ENCODE peak calls at places on chromosomes 11 and 22, in nine cellular contexts. One of them, this sample, is unnamed.

GRCh38 chr11:129943036-129943435 is 47.7 kb upstream of the NFRKB start:
- DNase-seq in OCI-LY7: no peak
- DNase-seq in foreskin keratinocyte: no peak
- DNase-seq in mammary epithelial cell: no peak
- DNase-seq in ureter: no peak
- DNase-seq in GF-D8: no peak
- DNase-seq in A549: no peak
- DNase-seq in non-pigmented ciliary epithelial cell: no peak
- DNase-seq in HFFc6: no peak
- DNase-seq in this sample: no peak

GRCh38 chr11:93192163-93192562 is 5.6 kb downstream of the SLC36A4 start:
- DNase-seq in OCI-LY7: no peak
- DNase-seq in foreskin keratinocyte: no peak
- DNase-seq in mammary epithelial cell: no peak
- DNase-seq in ureter: no peak
- DNase-seq in GF-D8: no peak
- DNase-seq in A549: no peak
- DNase-seq in non-pigmented ciliary epithelial cell: no peak
- DNase-seq in HFFc6: no peak
- DNase-seq in this sample: no peak

GRCh38 chr22:23203452-23204124 is 23.3 kb downstream of the BCR start:
- DNase-seq in OCI-LY7: no peak
- DNase-seq in foreskin keratinocyte: no peak
- DNase-seq in mammary epithelial cell: no peak
- DNase-seq in ureter: no peak
- DNase-seq in GF-D8: no peak
- DNase-seq in A549: no peak
- DNase-seq in non-pigmented ciliary epithelial cell: no peak
- DNase-seq in HFFc6: no peak
- DNase-seq in this sample: no peak

GRCh38 chr22:26658161-26658560 is 773 bp downstream of the MIAT start:
- DNase-seq in OCI-LY7: no peak
- DNase-seq in foreskin keratinocyte: no peak
- DNase-seq in mammary epithelial cell: no peak
- DNase-seq in ureter: no peak
- DNase-seq in GF-D8: no peak
- DNase-seq in A549: no peak
- DNase-seq in non-pigmented ciliary epithelial cell: no peak
- DNase-seq in HFFc6: no peak
- DNase-seq in this sample: no peak

GRCh38 chr11:5476184-5476819 is 12.2 kb upstream of the OR52D1 start:
- DNase-seq in OCI-LY7: peak; percentile 60
- DNase-seq in foreskin keratinocyte: no peak
- DNase-seq in mammary epithelial cell: peak; percentile 27
- DNase-seq in ureter: no peak
- DNase-seq in GF-D8: no peak
- DNase-seq in A549: peak; percentile 52
- DNase-seq in non-pigmented ciliary epithelial cell: peak; percentile 13
- DNase-seq in HFFc6: peak; percentile 30
- DNase-seq in this sample: peak; percentile 48

GRCh38 chr11:6629892-6630631 is 10.8 kb upstream of the TPP1 start:
- DNase-seq in OCI-LY7: no peak
- DNase-seq in foreskin keratinocyte: no peak
- DNase-seq in mammary epithelial cell: no peak
- DNase-seq in ureter: peak; percentile 37
- DNase-seq in GF-D8: no peak
- DNase-seq in A549: no peak
- DNase-seq in non-pigmented ciliary epithelial cell: no peak
- DNase-seq in HFFc6: no peak
- DNase-seq in this sample: no peak

GRCh38 chr11:78465169-78465942 is 47.7 kb upstream of the GAB2 start:
- DNase-seq in OCI-LY7: peak; percentile 65
- DNase-seq in foreskin keratinocyte: no peak
- DNase-seq in mammary epithelial cell: no peak
- DNase-seq in ureter: no peak
- DNase-seq in GF-D8: no peak
- DNase-seq in A549: no peak
- DNase-seq in non-pigmented ciliary epithelial cell: no peak
- DNase-seq in HFFc6: no peak
- DNase-seq in this sample: no peak

GRCh38 chr22:45775062-45775461 is 103.4 kb downstream of the ATXN10 start:
- DNase-seq in OCI-LY7: no peak
- DNase-seq in foreskin keratinocyte: no peak
- DNase-seq in mammary epithelial cell: no peak
- DNase-seq in ureter: no peak
- DNase-seq in GF-D8: no peak
- DNase-seq in A549: no peak
- DNase-seq in non-pigmented ciliary epithelial cell: no peak
- DNase-seq in HFFc6: no peak
- DNase-seq in this sample: no peak

GRCh38 chr22:27318516-27318915 is 483.0 kb downstream of the MN1 start:
- DNase-seq in OCI-LY7: peak; percentile 84
- DNase-seq in foreskin keratinocyte: peak; percentile 55
- DNase-seq in mammary epithelial cell: no peak
- DNase-seq in ureter: no peak
- DNase-seq in GF-D8: no peak
- DNase-seq in A549: no peak
- DNase-seq in non-pigmented ciliary epithelial cell: peak; percentile 70
- DNase-seq in HFFc6: peak; percentile 70
- DNase-seq in this sample: peak; percentile 52

GRCh38 chr11:85798361-85798760 is 12.6 kb downstream of the SYTL2 start:
- DNase-seq in OCI-LY7: no peak
- DNase-seq in foreskin keratinocyte: no peak
- DNase-seq in mammary epithelial cell: no peak
- DNase-seq in ureter: no peak
- DNase-seq in GF-D8: no peak
- DNase-seq in A549: no peak
- DNase-seq in non-pigmented ciliary epithelial cell: no peak
- DNase-seq in HFFc6: no peak
- DNase-seq in this sample: peak; percentile 63

GRCh38 chr11:7487360-7487759 is 2.1 kb downstream of the OLFML1 start:
- DNase-seq in OCI-LY7: no peak
- DNase-seq in foreskin keratinocyte: no peak
- DNase-seq in mammary epithelial cell: no peak
- DNase-seq in ureter: no peak
- DNase-seq in GF-D8: no peak
- DNase-seq in A549: no peak
- DNase-seq in non-pigmented ciliary epithelial cell: no peak
- DNase-seq in HFFc6: no peak
- DNase-seq in this sample: no peak

GRCh38 chr11:40170076-40170475 is 1289.4 kb downstream of the LRRC4C start:
- DNase-seq in OCI-LY7: no peak
- DNase-seq in foreskin keratinocyte: no peak
- DNase-seq in mammary epithelial cell: no peak
- DNase-seq in ureter: no peak
- DNase-seq in GF-D8: no peak
- DNase-seq in A549: no peak
- DNase-seq in non-pigmented ciliary epithelial cell: no peak
- DNase-seq in HFFc6: no peak
- DNase-seq in this sample: peak; percentile 6

GRCh38 chr11:113377606-113378005 is 10.0 kb upstream of the ANKK1 start:
- DNase-seq in OCI-LY7: no peak
- DNase-seq in foreskin keratinocyte: no peak
- DNase-seq in mammary epithelial cell: peak; percentile 13
- DNase-seq in ureter: no peak
- DNase-seq in GF-D8: no peak
- DNase-seq in A549: no peak
- DNase-seq in non-pigmented ciliary epithelial cell: no peak
- DNase-seq in HFFc6: no peak
- DNase-seq in this sample: no peak

GRCh38 chr11:35146074-35146521 is 7.1 kb downstream of the CD44 start:
- DNase-seq in OCI-LY7: no peak
- DNase-seq in foreskin keratinocyte: no peak
- DNase-seq in mammary epithelial cell: peak; percentile 87
- DNase-seq in ureter: no peak
- DNase-seq in GF-D8: no peak
- DNase-seq in A549: no peak
- DNase-seq in non-pigmented ciliary epithelial cell: no peak
- DNase-seq in HFFc6: no peak
- DNase-seq in this sample: peak; percentile 93

GRCh38 chr11:12042215-12042676 is 33.8 kb upstream of the DKK3 start:
- DNase-seq in OCI-LY7: no peak
- DNase-seq in foreskin keratinocyte: peak; percentile 97
- DNase-seq in mammary epithelial cell: peak; percentile 92
- DNase-seq in ureter: no peak
- DNase-seq in GF-D8: peak; percentile 8
- DNase-seq in A549: no peak
- DNase-seq in non-pigmented ciliary epithelial cell: peak; percentile 95
- DNase-seq in HFFc6: peak; percentile 98
- DNase-seq in this sample: peak; percentile 97

This sample was measured in bronchial epithelial cell.